ENCODE peak calls at places on chromosomes 13 and 19, in eight cellular contexts. X is fibroblast of villous mesenchyme, N is T-helper 17 cell, V is GM03348, T is astrocyte of the spinal cord, O is GM12878, U is hypothalamus, E is mesenchymal stem cell. I is an unnamed sample.

GRCh38 chr13:112752711-112753541 is 63.1 kb downstream of the ATP11A start:
- DNase-seq in V (no peak), U (peak; percentile 43), E (no peak), N (no peak), T (no peak), O (no peak), X (no peak), I (peak; percentile 56)

GRCh38 chr13:29593605-29594297 is 1.7 kb downstream of the SLC7A1 start:
- DNase-seq in O (no peak), X (no peak), N (no peak), V (no peak), U (no peak), T (no peak), E (no peak), I (no peak)

GRCh38 chr13:99548448-99548847 is 47.2 kb downstream of the TM9SF2 start:
- DNase-seq in N (no peak), T (no peak), U (no peak), O (peak; percentile 60), X (no peak), V (no peak), E (no peak), I (no peak)

GRCh38 chr13:110396913-110397379 is 89.9 kb downstream of the COL4A2 start:
- DNase-seq in X (peak; percentile 100), U (no peak), T (peak; percentile 100), V (peak; percentile 90), E (peak; percentile 100), O (no peak), N (no peak), I (peak; percentile 97)

GRCh38 chr19:42277821-42278809 is 9.1 kb downstream of the CIC start:
- DNase-seq in O (no peak), V (peak; percentile 54), T (peak; percentile 22), E (peak; percentile 30), N (no peak), U (no peak), X (no peak), I (no peak)

GRCh38 chr19:18401580-18402112 is 4.2 kb upstream of the LRRC25 start:
- DNase-seq in U (peak; percentile 42), V (peak; percentile 71), O (no peak), T (peak; percentile 57), X (peak; percentile 84), E (peak; percentile 82), N (no peak), I (peak; percentile 92)

GRCh38 chr13:91111476-91112190 is 235.9 kb upstream of the MIR17HG start:
- DNase-seq in U (no peak), E (no peak), X (no peak), N (no peak), O (no peak), V (no peak), T (no peak), I (no peak)

GRCh38 chr13:41561179-41561578 is 103.8 kb downstream of the RGCC start:
- DNase-seq in U (no peak), V (peak; percentile 53), O (no peak), N (no peak), T (peak; percentile 79), E (peak; percentile 57), X (peak; percentile 41), I (no peak)

GRCh38 chr13:65401315-65401714 is 1828.8 kb downstream of the PCDH9 start:
- DNase-seq in N (no peak), O (no peak), T (no peak), U (no peak), E (no peak), X (no peak), V (no peak), I (no peak)

GRCh38 chr13:52195052-52195837 is 35.8 kb upstream of the NEK3 start:
- DNase-seq in N (peak; percentile 30), X (peak; percentile 88), U (peak; percentile 69), E (peak; percentile 17), T (peak; percentile 81), O (no peak), V (peak; percentile 74), I (peak; percentile 96)

GRCh38 chr19:10230904-10231623 is at the start of gene S1PR2:
- DNase-seq in U (peak; percentile 28), X (peak; percentile 74), E (peak; percentile 80), O (no peak), T (peak; percentile 55), V (peak; percentile 96), N (peak; percentile 64), I (peak; percentile 93)

GRCh38 chr19:37953576-37954303 is 46.7 kb downstream of the SIPA1L3 start:
- DNase-seq in O (no peak), U (no peak), V (no peak), X (peak; percentile 64), T (peak; percentile 53), N (no peak), E (no peak), I (no peak)

GRCh38 chr13:79995334-79995733 is 345.6 kb downstream of the SPRY2 start:
- DNase-seq in O (no peak), U (no peak), V (peak; percentile 57), X (peak; percentile 68), T (peak; percentile 85), N (no peak), E (peak; percentile 83), I (no peak)

GRCh38 chr13:85586422-85586831 is 212.8 kb downstream of the SLITRK6 start:
- DNase-seq in U (no peak), X (no peak), E (peak; percentile 69), O (no peak), N (no peak), T (peak; percentile 74), V (no peak), I (no peak)

I was measured in posterior vena cava.